ENCODE peak calls at places on chromosomes 4 and X, in ten cellular contexts. I is HTR-8/SVneo, H is NAMALWA, L is AG04450, D is cardiac fibroblast, W is M059J, P is endothelial cell, Y is frontal cortex, X is NCI-H1694, O is NCI-H446. M is an unnamed sample.

GRCh38 chr4:80071643-80072606 is 1.1 kb downstream of the ANTXR2 start:
- DNase-seq in I (no peak), H (peak; percentile 16), L (no peak), D (peak; percentile 49), W (peak; percentile 41), P (peak; percentile 41), Y (no peak), X (no peak), O (no peak), M (no peak)

GRCh38 chrX:17591741-17592110 is 145.6 kb upstream of the SCML1 start:
- DNase-seq in I (peak; percentile 21), H (no peak), L (no peak), D (peak; percentile 72), W (peak; percentile 87), P (no peak), Y (no peak), X (no peak), O (no peak), M (no peak)

GRCh38 chr4:26568446-26568994 is 15.4 kb upstream of the TBC1D19 start:
- DNase-seq in I (peak; percentile 53), H (no peak), L (peak; percentile 60), D (peak; percentile 56), W (peak; percentile 97), P (no peak), Y (no peak), X (no peak), O (no peak), M (peak; percentile 84)

GRCh38 chr4:48483006-48483776 is at the start of gene SLC10A4:
- DNase-seq in I (peak; percentile 23), H (no peak), L (no peak), D (no peak), W (peak; percentile 37), P (peak; percentile 35), Y (no peak), X (no peak), O (no peak), M (no peak)

GRCh38 chr4:131644619-131645018 is 1504.5 kb upstream of the PCDH10 start:
- DNase-seq in I (peak; percentile 1), H (no peak), L (no peak), D (peak; percentile 68), W (no peak), P (peak; percentile 26), Y (no peak), X (no peak), O (peak; percentile 42), M (peak; percentile 17)

GRCh38 chr4:123807866-123808265 is 411.3 kb downstream of the SPRY1 start:
- DNase-seq in I (no peak), H (no peak), L (no peak), D (no peak), W (no peak), P (no peak), Y (no peak), X (no peak), O (no peak), M (no peak)

GRCh38 chr4:173119818-173120217 is 48.8 kb upstream of the GALNT7 start:
- DNase-seq in I (peak; percentile 39), H (no peak), L (no peak), D (no peak), W (peak; percentile 28), P (no peak), Y (no peak), X (no peak), O (no peak), M (no peak)

GRCh38 chr4:173252024-173252935 is 81.9 kb downstream of the HMGB2 start:
- DNase-seq in I (peak; percentile 79), H (peak; percentile 95), L (peak; percentile 98), D (peak; percentile 93), W (peak; percentile 99), P (no peak), Y (no peak), X (no peak), O (peak; percentile 31), M (peak; percentile 99)

GRCh38 chr4:123463869-123464268 is 67.3 kb downstream of the SPRY1 start:
- DNase-seq in I (no peak), H (peak; percentile 18), L (no peak), D (no peak), W (no peak), P (no peak), Y (no peak), X (no peak), O (no peak), M (no peak)

GRCh38 chrX:40168183-40169015 is 70.6 kb upstream of the BCOR start:
- DNase-seq in I (no peak), H (no peak), L (no peak), D (no peak), W (no peak), P (no peak), Y (no peak), X (no peak), O (no peak), M (no peak)

GRCh38 chr4:115154826-115155225 is 41.4 kb upstream of the NDST4 start:
- DNase-seq in I (no peak), H (peak; percentile 35), L (no peak), D (peak; percentile 3), W (no peak), P (no peak), Y (no peak), X (peak; percentile 57), O (peak; percentile 26), M (no peak)

GRCh38 chr4:70734971-70735370 is 13.2 kb downstream of the RUFY3 start:
- DNase-seq in I (no peak), H (peak; percentile 68), L (no peak), D (no peak), W (peak; percentile 9), P (no peak), Y (no peak), X (no peak), O (no peak), M (no peak)

GRCh38 chr4:25969374-25969773 is 55.4 kb downstream of the SMIM20 start:
- DNase-seq in I (no peak), H (no peak), L (no peak), D (no peak), W (no peak), P (no peak), Y (no peak), X (no peak), O (no peak), M (no peak)

GRCh38 chr4:152678841-152679240 is 956 bp downstream of the TMEM154 start:
- DNase-seq in I (no peak), H (peak; percentile 33), L (no peak), D (no peak), W (peak; percentile 24), P (no peak), Y (no peak), X (no peak), O (no peak), M (no peak)

GRCh38 chr4:15562114-15562513 is 92.4 kb downstream of the CC2D2A start:
- DNase-seq in I (no peak), H (no peak), L (no peak), D (no peak), W (no peak), P (no peak), Y (peak; percentile 12), X (no peak), O (no peak), M (no peak)

GRCh38 chr4:146095091-146095690 is 80.3 kb upstream of the LSM6 start:
- DNase-seq in I (peak; percentile 29), H (peak; percentile 61), L (peak; percentile 21), D (peak; percentile 76), W (peak; percentile 47), P (peak; percentile 47), Y (no peak), X (peak; percentile 38), O (peak; percentile 26), M (peak; percentile 27)

GRCh38 chrX:54633641-54634040 is 103.6 kb downstream of the GNL3L start:
- DNase-seq in I (no peak), H (no peak), L (no peak), D (peak; percentile 78), W (no peak), P (no peak), Y (no peak), X (no peak), O (no peak), M (peak; percentile 18)

GRCh38 chrX:21638311-21638710 is 19.8 kb downstream of the KLHL34 start:
- DNase-seq in I (no peak), H (no peak), L (peak; percentile 44), D (no peak), W (peak; percentile 1), P (no peak), Y (no peak), X (no peak), O (no peak), M (peak; percentile 10)

GRCh38 chr4:88742561-88742960 is 44.9 kb upstream of the NAP1L5 start:
- DNase-seq in I (no peak), H (no peak), L (no peak), D (no peak), W (peak; percentile 53), P (no peak), Y (no peak), X (no peak), O (no peak), M (no peak)

GRCh38 chr4:107359208-107359607 is 323.1 kb upstream of the DKK2 start:
- DNase-seq in I (no peak), H (no peak), L (no peak), D (no peak), W (no peak), P (no peak), Y (no peak), X (no peak), O (no peak), M (no peak)

GRCh38 chr4:8422786-8423185 is 17.7 kb downstream of the ACOX3 start:
- DNase-seq in I (no peak), H (no peak), L (no peak), D (no peak), W (no peak), P (no peak), Y (no peak), X (no peak), O (no peak), M (no peak)

GRCh38 chr4:56655209-56655626 is 25.9 kb downstream of the HOPX start:
- DNase-seq in I (no peak), H (no peak), L (no peak), D (no peak), W (peak; percentile 48), P (peak; percentile 29), Y (peak; percentile 39), X (no peak), O (no peak), M (no peak)

GRCh38 chrX:28584025-28584424 is 3.2 kb upstream of the IL1RAPL1 start:
- DNase-seq in I (no peak), H (no peak), L (no peak), D (no peak), W (no peak), P (no peak), Y (no peak), X (no peak), O (no peak), M (no peak)

GRCh38 chr4:99117876-99118693 is 26.0 kb downstream of the ADH4 start:
- DNase-seq in I (no peak), H (peak; percentile 44), L (no peak), D (peak; percentile 48), W (peak; percentile 5), P (no peak), Y (no peak), X (peak; percentile 25), O (peak; percentile 1), M (no peak)

GRCh38 chrX:6184900-6185515 is 43.7 kb downstream of the NLGN4X start:
- DNase-seq in I (no peak), H (peak; percentile 1), L (no peak), D (peak; percentile 0), W (peak; percentile 0), P (no peak), Y (no peak), X (no peak), O (no peak), M (peak; percentile 9)

GRCh38 chrX:47637546-47638195 is 7.9 kb upstream of the CFP start:
- DNase-seq in I (no peak), H (no peak), L (no peak), D (no peak), W (no peak), P (no peak), Y (no peak), X (no peak), O (no peak), M (no peak)

GRCh38 chr4:74948279-74948678 is 15.4 kb downstream of the PARM1 start:
- DNase-seq in I (no peak), H (no peak), L (no peak), D (no peak), W (no peak), P (no peak), Y (no peak), X (no peak), O (no peak), M (no peak)

GRCh38 chrX:41145920-41146608 is 60.8 kb downstream of the USP9X start:
- DNase-seq in I (peak; percentile 8), H (peak; percentile 7), L (peak; percentile 43), D (peak; percentile 75), W (peak; percentile 86), P (no peak), Y (no peak), X (no peak), O (no peak), M (peak; percentile 55)

M was measured in non-pigmented ciliary epithelial cell.